ENCODE peak calls at places on chromosomes 11 and 22, in six cellular contexts. U is fibroblast of lung, Y is astrocyte of the spinal cord, H is tibial artery, B is gastrocnemius medialis, X is HCT116. Q is an unnamed sample.

GRCh38 chr11:78251083-78251699 is 62.5 kb downstream of the USP35 start:
- DNase-seq in U (peak), Y (peak), H (no peak), B (no peak), X (no peak), Q (no peak)

GRCh38 chr11:129896062-129896461 is 684 bp upstream of the NFRKB start:
- DNase-seq in U (peak), Y (no peak), H (no peak), B (no peak), X (no peak), Q (no peak)

GRCh38 chr22:45631140-45631539 is 40.5 kb upstream of the ATXN10 start:
- DNase-seq in U (no peak), Y (no peak), H (peak), B (no peak), X (no peak), Q (no peak)

GRCh38 chr11:70587095-70587389 is 188.7 kb downstream of the CTTN start:
- DNase-seq in U (no peak), Y (no peak), H (no peak), B (no peak), X (no peak), Q (no peak)

GRCh38 chr11:65311197-65311631 is 3.5 kb upstream of the CDC42EP2 start:
- DNase-seq in U (no peak), Y (peak), H (no peak), B (no peak), X (no peak), Q (no peak)

GRCh38 chr11:35974878-35975578 is 31.2 kb downstream of the LDLRAD3 start:
- DNase-seq in U (no peak), Y (no peak), H (no peak), B (peak), X (no peak), Q (no peak)

GRCh38 chr11:554824-555499 is 5.6 kb downstream of the LMNTD2 start:
- DNase-seq in U (peak), Y (peak), H (no peak), B (no peak), X (peak), Q (no peak)

GRCh38 chr22:38135133-38135706 is 24.7 kb upstream of the BAIAP2L2 start:
- DNase-seq in U (peak), Y (peak), H (peak), B (no peak), X (peak), Q (no peak)

GRCh38 chr22:39820266-39820665 is 73.3 kb downstream of the ENTHD1 start:
- DNase-seq in U (peak), Y (peak), H (no peak), B (no peak), X (peak), Q (no peak)

GRCh38 chr11:130726234-130726559 is 190.1 kb downstream of the SNX19 start:
- DNase-seq in U (peak), Y (peak), H (no peak), B (no peak), X (no peak), Q (no peak)

GRCh38 chr11:765025-765801 is 12.1 kb downstream of the GATD1 start:
- DNase-seq in U (peak), Y (peak), H (peak), B (no peak), X (peak), Q (no peak)

GRCh38 chr22:30296851-30297250 is 7.5 kb upstream of the CASTOR1 start:
- DNase-seq in U (no peak), Y (no peak), H (no peak), B (no peak), X (no peak), Q (no peak)

GRCh38 chr11:91421586-91421985 is 803.0 kb upstream of the FAT3 start:
- DNase-seq in U (no peak), Y (no peak), H (no peak), B (no peak), X (no peak), Q (no peak)

GRCh38 chr11:39664023-39664422 is 1795.4 kb downstream of the LRRC4C start:
- DNase-seq in U (no peak), Y (no peak), H (no peak), B (no peak), X (no peak), Q (no peak)

GRCh38 chr11:46293616-46294015 is 16.2 kb downstream of the CREB3L1 start:
- DNase-seq in U (peak), Y (peak), H (no peak), B (no peak), X (no peak), Q (no peak)

GRCh38 chr11:125407046-125407445 is 89.0 kb downstream of the FEZ1 start:
- DNase-seq in U (no peak), Y (no peak), H (no peak), B (no peak), X (no peak), Q (no peak)

GRCh38 chr11:43278302-43278956 is 33.4 kb upstream of the API5 start:
- DNase-seq in U (peak), Y (peak), H (no peak), B (no peak), X (peak), Q (no peak)

GRCh38 chr11:43555811-43556210 is 124.7 kb upstream of the HSD17B12 start:
- DNase-seq in U (peak), Y (peak), H (peak), B (no peak), X (no peak), Q (no peak)

GRCh38 chr22:44746061-44746789 is 6.2 kb upstream of the ARHGAP8 start:
- DNase-seq in U (no peak), Y (no peak), H (no peak), B (no peak), X (no peak), Q (no peak)

GRCh38 chr22:22700631-22701030 is 56.2 kb downstream of the GGTLC2 start:
- DNase-seq in U (no peak), Y (no peak), H (no peak), B (no peak), X (no peak), Q (no peak)

GRCh38 chr22:31753005-31753633 is 700 bp upstream of the DEPDC5 start:
- DNase-seq in U (no peak), Y (peak), H (peak), B (peak), X (no peak), Q (no peak)

GRCh38 chr11:125226701-125227100 is 62.1 kb downstream of the PKNOX2 start:
- DNase-seq in U (no peak), Y (no peak), H (no peak), B (no peak), X (no peak), Q (no peak)

GRCh38 chr11:73322111-73322985 is 14.3 kb downstream of the ARHGEF17 start:
- DNase-seq in U (peak), Y (peak), H (no peak), B (no peak), X (no peak), Q (no peak)

GRCh38 chr22:49481651-49482399 is 345.8 kb downstream of the BRD1 start:
- DNase-seq in U (no peak), Y (no peak), H (no peak), B (no peak), X (no peak), Q (no peak)

GRCh38 chr22:42294034-42294985 is 23.9 kb upstream of the TCF20 start:
- DNase-seq in U (peak), Y (peak), H (no peak), B (no peak), X (no peak), Q (no peak)

GRCh38 chr11:1848640-1849265 is 4.1 kb upstream of the LSP1 start:
- DNase-seq in U (no peak), Y (no peak), H (no peak), B (no peak), X (no peak), Q (no peak)

GRCh38 chr22:46827072-46827780 is 64.8 kb downstream of the TBC1D22A start:
- DNase-seq in U (no peak), Y (no peak), H (no peak), B (no peak), X (no peak), Q (no peak)
- TF ChIP-seq CTCF in U (no peak), Y (no peak), H (no peak), B (no peak), X (peak), Q (no peak)

GRCh38 chr11:31817054-31817620 is 6.0 kb upstream of the PAX6 start:
- DNase-seq in U (peak), Y (no peak), H (no peak), B (no peak), X (no peak), Q (no peak)
- H3K4me3 ChIP-seq in U (no peak), Y (peak), H (peak), B (peak), X (peak), Q (peak)

DNA sequence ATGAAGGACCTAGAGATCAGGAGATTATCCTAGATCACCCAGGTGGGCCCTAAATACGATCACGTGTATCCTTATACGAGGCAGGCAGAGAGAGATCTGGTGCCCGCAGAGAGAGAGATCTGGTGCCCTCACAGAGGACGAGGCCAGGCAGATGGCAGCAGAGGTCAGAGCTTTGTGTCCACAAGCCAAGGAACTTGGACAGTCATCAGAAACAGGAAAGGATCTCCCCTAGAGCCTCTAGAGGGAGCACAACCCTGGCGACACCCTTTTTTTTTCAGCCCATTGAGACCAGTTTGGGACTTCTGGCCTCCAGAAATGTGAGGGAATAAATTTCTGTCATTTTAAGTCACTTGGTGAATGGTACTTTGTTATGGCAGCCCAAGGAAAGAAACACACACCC is 25.5 kb upstream of the TIMP3 start:
- DNase-seq in U (no peak), Y (no peak), H (no peak), B (no peak), X (no peak), Q (no peak)
- TF ChIP-seq CTCF in U (peak), Y (peak), H (no peak), B (no peak), X (peak), Q (no peak)

GRCh38 chr11:83724704-83725114 is 438.5 kb upstream of the CCDC90B start:
- DNase-seq in U (no peak), Y (no peak), H (no peak), B (no peak), X (no peak), Q (no peak)
- H3K4me3 ChIP-seq in U (no peak), Y (no peak), H (peak), B (peak), X (no peak), Q (peak)

DNA sequence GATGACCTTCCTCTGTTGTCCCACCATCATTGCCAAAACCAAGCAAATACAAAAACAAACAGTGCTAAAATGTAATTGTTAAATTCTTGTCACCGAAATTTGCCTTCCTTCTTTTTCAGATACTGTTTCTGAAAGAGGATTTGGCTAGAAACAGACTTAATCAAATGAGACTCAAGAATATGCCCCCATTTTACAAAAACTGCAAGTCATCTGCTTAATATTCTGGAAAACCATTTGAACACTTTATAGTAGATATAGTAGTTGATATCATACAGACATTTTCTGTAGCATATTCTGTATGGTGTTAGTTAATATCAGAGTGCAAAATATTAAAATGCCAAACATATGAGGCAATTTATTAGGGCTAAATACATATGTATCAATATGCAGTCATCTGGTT is 3.5 kb downstream of the OR5M1 start:
- DNase-seq in U (no peak), Y (no peak), H (no peak), B (no peak), X (no peak), Q (no peak)
- TF ChIP-seq CTCF in U (no peak), Y (no peak), H (no peak), B (no peak), X (no peak), Q (no peak)

GRCh38 chr11:118907051-118907748 is 18.5 kb downstream of the BCL9L start:
- DNase-seq in U (peak), Y (peak), H (peak), B (peak), X (no peak), Q (peak)

GRCh38 chr11:118908264-118908663 is 17.5 kb downstream of the BCL9L start:
- DNase-seq in U (no peak), Y (no peak), H (no peak), B (no peak), X (no peak), Q (no peak)

GRCh38 chr11:118909619-118910308 is 16.0 kb downstream of the BCL9L start:
- DNase-seq in U (no peak), Y (peak), H (no peak), B (no peak), X (no peak), Q (no peak)

GRCh38 chr11:118908931-118909618 is 16.7 kb downstream of the BCL9L start:
- DNase-seq in U (peak), Y (peak), H (peak), B (peak), X (no peak), Q (no peak)

DNA sequence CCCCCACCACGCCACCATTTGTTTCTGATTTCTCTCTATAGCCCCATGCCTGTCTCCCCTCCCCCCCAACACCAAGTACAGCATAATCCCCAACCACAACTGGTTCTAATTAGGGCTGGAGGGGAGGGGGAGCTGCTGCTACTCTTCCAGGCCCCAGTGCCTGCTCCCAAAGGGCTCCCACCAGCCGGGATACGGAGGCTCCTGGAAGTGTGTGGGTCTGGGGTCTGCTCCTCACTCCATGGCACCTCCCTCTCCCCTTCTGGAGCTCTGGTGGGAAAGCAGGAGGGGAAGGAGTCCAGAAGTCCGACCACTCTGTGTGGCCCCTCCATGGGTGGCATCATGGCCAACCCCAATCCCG is 18.0 kb downstream of the BCL9L start:
- DNase-seq in U (no peak), Y (no peak), H (no peak), B (no peak), X (no peak), Q (no peak)
- H3K4me3 ChIP-seq in U (no peak), Y (no peak), H (no peak), B (no peak), X (peak), Q (no peak)

GRCh38 chr22:20951151-20951931 is 15.7 kb upstream of the AIFM3 start:
- DNase-seq in U (no peak), Y (no peak), H (no peak), B (no peak), X (no peak), Q (no peak)

GRCh38 chr22:20953668-20954500 is 13.2 kb upstream of the AIFM3 start:
- DNase-seq in U (peak), Y (no peak), H (no peak), B (no peak), X (no peak), Q (no peak)

GRCh38 chr22:20952544-20953341 is 14.3 kb upstream of the AIFM3 start:
- DNase-seq in U (no peak), Y (no peak), H (no peak), B (peak), X (no peak), Q (no peak)

GRCh38 chr22:20953342-20953608 is 13.8 kb upstream of the AIFM3 start:
- DNase-seq in U (no peak), Y (no peak), H (no peak), B (no peak), X (no peak), Q (no peak)

GRCh38 chr22:20951932-20952380 is 15.1 kb upstream of the AIFM3 start:
- DNase-seq in U (no peak), Y (no peak), H (no peak), B (no peak), X (no peak), Q (no peak)
- TF ChIP-seq CTCF in U (no peak), Y (no peak), H (no peak), B (no peak), X (no peak), Q (no peak)

GRCh38 chr11:8080069-8080670 is 841 bp upstream of the TUB start:
- DNase-seq in U (no peak), Y (no peak), H (no peak), B (no peak), X (no peak), Q (no peak)
- H3K4me3 ChIP-seq in U (no peak), Y (no peak), H (peak), B (no peak), X (no peak), Q (peak)

GRCh38 chr11:11876458-11876857 is 34.7 kb downstream of the USP47 start:
- DNase-seq in U (no peak), Y (no peak), H (no peak), B (no peak), X (peak), Q (no peak)
- TF ChIP-seq CTCF in U (peak), Y (peak), H (no peak), B (no peak), X (peak), Q (no peak)

DNA sequence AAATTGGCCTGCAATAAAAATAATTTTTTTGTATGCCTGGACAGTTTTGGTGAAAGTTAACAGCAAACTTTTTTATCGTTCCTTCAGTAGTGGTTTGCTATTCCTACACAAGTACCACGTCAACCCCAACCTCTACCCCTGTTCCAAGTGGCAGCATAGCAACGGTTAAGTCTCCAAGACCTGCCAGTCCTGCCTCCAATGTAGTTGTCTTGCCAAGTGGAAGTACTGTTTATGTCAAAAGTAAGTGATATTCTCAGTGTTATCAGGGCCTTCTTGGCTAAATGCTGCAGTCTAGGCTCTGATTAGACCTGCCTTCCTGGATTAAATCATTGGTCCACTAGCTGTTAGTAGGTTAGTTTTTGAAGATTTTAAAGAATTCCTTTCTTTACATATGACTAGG is 15.0 kb downstream of the EMSY start:
- DNase-seq in U (no peak), Y (no peak), H (no peak), B (no peak), X (no peak), Q (no peak)
- H3K4me3 ChIP-seq in U (no peak), Y (no peak), H (no peak), B (no peak), X (no peak), Q (no peak)

Q was measured in thoracic aorta.